ENCODE peak calls at places on chromosomes 11 and 22, in five cellular contexts. C is GM03348, Y is foreskin fibroblast, X is smooth muscle cell of the brain vasculature, B is lower lobe of right lung. D is an unnamed sample.
A peak's percentile ranks its signal among the peaks of the same experiment; 100 is the strongest.

GRCh38 chr22:29205598-29206371 is at the start of gene EMID1:
- DNase-seq in C (peak; percentile 71), Y (peak; percentile 21), X (no peak), B (peak; percentile 59), D (peak; percentile 35)

GRCh38 chr11:69828276-69828970 is 9.2 kb upstream of the FGF3 start:
- DNase-seq in C (no peak), Y (no peak), X (no peak), B (no peak), D (no peak)

GRCh38 chr11:32172771-32173170 is 81.9 kb downstream of the RCN1 start:
- DNase-seq in C (peak; percentile 44), Y (peak; percentile 16), X (no peak), B (no peak), D (peak; percentile 36)

GRCh38 chr11:102389253-102389652 is 42.2 kb downstream of the BIRC2 start:
- DNase-seq in C (no peak), Y (no peak), X (no peak), B (no peak), D (peak; percentile 11)

GRCh38 chr11:72574534-72575460 is 99.4 kb downstream of the PDE2A start:
- DNase-seq in C (no peak), Y (no peak), X (no peak), B (no peak), D (no peak)

GRCh38 chr11:107563702-107564101 is 1.8 kb downstream of the ALKBH8 start:
- DNase-seq in C (peak; percentile 72), Y (peak; percentile 45), X (peak; percentile 17), B (no peak), D (peak; percentile 69)

GRCh38 chr11:65041206-65042035 is at the start of gene SAC3D1:
- DNase-seq in C (peak; percentile 82), Y (peak; percentile 23), X (no peak), B (peak; percentile 79), D (peak; percentile 63)

GRCh38 chr11:67373916-67374570 is 645 bp upstream of the CLCF1 start:
- DNase-seq in C (peak; percentile 92), Y (peak; percentile 99), X (no peak), B (peak; percentile 89), D (peak; percentile 99)

GRCh38 chr11:911031-911889 is 650 bp upstream of the CHID1 start:
- DNase-seq in C (peak; percentile 75), Y (peak; percentile 52), X (no peak), B (peak; percentile 74), D (peak; percentile 83)

GRCh38 chr11:86458294-86459001 is 83.8 kb downstream of the CCDC81 start:
- DNase-seq in C (peak; percentile 28), Y (no peak), X (no peak), B (no peak), D (no peak)

GRCh38 chr11:3605721-3606324 is 36.0 kb downstream of the ART5 start:
- DNase-seq in C (no peak), Y (no peak), X (no peak), B (no peak), D (no peak)

GRCh38 chr11:113796663-113797259 is 17.2 kb downstream of the CLDN25 start:
- DNase-seq in C (peak; percentile 79), Y (peak; percentile 10), X (no peak), B (no peak), D (peak; percentile 42)

GRCh38 chr11:121614661-121615240 is 162.0 kb upstream of the SORL1-AS1 start:
- DNase-seq in C (no peak), Y (no peak), X (no peak), B (no peak), D (peak; percentile 10)

GRCh38 chr11:32829680-32830412 is at the start of gene PRRG4:
- DNase-seq in C (peak; percentile 73), Y (peak; percentile 10), X (no peak), B (peak; percentile 89), D (peak; percentile 29)

D was measured in fibroblast of lung.